ENCODE peak calls at places on chromosome 1, in seven cellular contexts. D, I, H, O, Q, A and S are unnamed samples.

GRCh38 chr1:204630460-204630905 is 55.1 kb downstream of the LRRN2 start:
- DNase-seq in D (peak), I (no peak), H (no peak), O (peak), Q (no peak), A (no peak), S (no peak)

GRCh38 chr1:20187103-20187812 is 940 bp upstream of the PLA2G2C start:
- DNase-seq in D (no peak), I (no peak), H (no peak), O (no peak), Q (no peak), A (no peak), S (no peak)

GRCh38 chr1:243842978-243843490 is 7.0 kb downstream of the AKT3 start:
- DNase-seq in D (no peak), I (no peak), H (no peak), O (no peak), Q (no peak), A (peak), S (peak)

GRCh38 chr1:233080286-233080685 is 129.9 kb downstream of the NTPCR start:
- DNase-seq in D (no peak), I (no peak), H (no peak), O (no peak), Q (no peak), A (no peak), S (no peak)

GRCh38 chr1:170660874-170661645 is 2.9 kb upstream of the PRRX1 start:
- DNase-seq in D (peak), I (no peak), H (no peak), O (no peak), Q (no peak), A (peak), S (no peak)

GRCh38 chr1:56258395-56258794 is 321.0 kb downstream of the PLPP3 start:
- DNase-seq in D (peak), I (no peak), H (no peak), O (no peak), Q (no peak), A (no peak), S (no peak)

GRCh38 chr1:22739648-22740385 is 29.2 kb downstream of the EPHB2 start:
- DNase-seq in D (no peak), I (no peak), H (no peak), O (no peak), Q (peak), A (peak), S (peak)

GRCh38 chr1:168164771-168165170 is 14.0 kb upstream of the TIPRL start:
- DNase-seq in D (no peak), I (no peak), H (no peak), O (no peak), Q (no peak), A (no peak), S (no peak)

GRCh38 chr1:201480231-201481003 is 11.4 kb upstream of the PHLDA3 start:
- DNase-seq in D (peak), I (peak), H (peak), O (peak), Q (no peak), A (peak), S (no peak)

GRCh38 chr1:201481004-201481380 is 12.0 kb upstream of the PHLDA3 start:
- DNase-seq in D (peak), I (no peak), H (no peak), O (no peak), Q (no peak), A (peak), S (no peak)

GRCh38 chr1:201481761-201482493 is 12.9 kb upstream of the PHLDA3 start:
- DNase-seq in D (peak), I (peak), H (peak), O (peak), Q (peak), A (peak), S (no peak)

GRCh38 chr1:201483373-201483949 is 14.5 kb upstream of the PHLDA3 start:
- DNase-seq in D (no peak), I (no peak), H (no peak), O (no peak), Q (no peak), A (no peak), S (no peak)

GRCh38 chr1:201482755-201483154 is 13.8 kb upstream of the PHLDA3 start:
- DNase-seq in D (no peak), I (peak), H (no peak), O (no peak), Q (no peak), A (no peak), S (no peak)
- H3K4me3 ChIP-seq in D (no peak), I (no peak), H (no peak), O (no peak), Q (no peak), A (no peak), S (no peak)

DNA sequence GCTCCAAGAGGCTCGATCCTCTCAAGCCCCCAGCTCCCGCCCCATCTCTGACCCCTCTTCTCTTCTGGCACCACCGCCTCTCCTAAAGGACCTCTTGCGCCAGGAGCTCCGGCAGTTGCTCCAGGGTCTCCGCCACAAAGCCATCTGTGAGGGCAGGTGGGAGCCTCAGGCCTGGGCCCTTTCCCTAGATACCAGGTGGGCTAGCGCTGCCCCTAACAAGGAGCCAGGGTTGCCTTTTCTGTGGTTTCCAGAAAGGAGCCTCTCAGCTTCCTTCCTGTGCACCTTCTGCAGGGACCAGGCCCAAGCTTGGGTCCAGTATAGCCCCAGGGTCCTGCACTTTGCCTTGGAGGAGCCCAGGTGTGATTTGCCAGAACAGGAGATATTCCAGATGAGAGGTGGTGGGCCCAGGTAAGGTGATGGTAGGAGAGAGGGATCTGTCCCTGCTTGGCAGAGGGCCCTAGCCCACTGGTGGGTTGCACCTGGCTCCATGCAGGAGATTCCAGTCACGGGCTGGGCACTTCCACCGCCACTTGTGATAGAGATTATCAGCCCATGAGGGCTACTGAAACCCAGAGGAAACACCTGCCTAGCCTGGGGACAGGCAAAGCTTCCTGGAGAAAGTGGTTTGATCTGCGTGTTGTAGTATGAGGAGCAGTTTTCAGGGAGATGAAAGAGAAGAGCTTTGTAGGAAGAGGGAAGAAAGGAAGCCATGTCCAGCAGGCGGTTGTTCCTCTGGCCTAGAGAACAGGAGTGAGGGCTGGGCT is 1.0 kb downstream of the CCDC24 start:
- DNase-seq in D (no peak), I (no peak), H (no peak), O (no peak), Q (no peak), A (no peak), S (no peak)
- H3K4me3 ChIP-seq in D (peak), I (peak), H (peak), O (no peak), Q (peak), A (peak), S (peak)

DNA sequence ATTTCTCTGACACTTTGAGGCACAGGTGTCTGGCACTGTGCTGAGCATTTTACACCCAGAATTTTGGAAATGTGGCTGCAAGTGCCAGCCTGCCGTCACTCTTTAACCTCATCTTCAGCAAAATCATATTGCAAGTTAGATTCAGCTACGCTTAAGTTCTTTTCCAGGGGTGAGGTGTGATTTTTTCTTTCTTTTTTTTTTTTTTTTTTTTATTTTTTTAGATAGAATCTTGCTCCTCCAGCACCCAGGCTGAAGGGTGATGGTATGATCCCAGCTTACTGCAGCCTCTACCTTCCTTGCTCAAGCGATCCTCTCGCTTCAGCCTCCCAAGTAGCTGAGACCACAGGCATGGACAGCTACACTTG is 2.5 kb upstream of the RCC2 start:
- DNase-seq in D (no peak), I (no peak), H (no peak), O (no peak), Q (no peak), A (no peak), S (no peak)
- H3K4me3 ChIP-seq in D (no peak), I (no peak), H (no peak), O (no peak), Q (no peak), A (no peak), S (no peak)

GRCh38 chr1:53982034-53982761 is 35.8 kb downstream of the LDLRAD1 start:
- DNase-seq in D (peak), I (no peak), H (no peak), O (no peak), Q (no peak), A (peak), S (no peak)

GRCh38 chr1:53981220-53981619 is 35.1 kb downstream of the LRRC42 start:
- DNase-seq in D (no peak), I (no peak), H (no peak), O (no peak), Q (no peak), A (no peak), S (peak)

GRCh38 chr1:53979712-53980450 is 33.7 kb downstream of the LRRC42 start:
- DNase-seq in D (no peak), I (no peak), H (no peak), O (no peak), Q (no peak), A (no peak), S (no peak)

GRCh38 chr1:53984701-53985100 is 33.3 kb downstream of the LDLRAD1 start:
- DNase-seq in D (no peak), I (no peak), H (no peak), O (no peak), Q (no peak), A (no peak), S (no peak)

GRCh38 chr1:53982762-53983101 is 35.3 kb downstream of the LDLRAD1 start:
- DNase-seq in D (no peak), I (no peak), H (no peak), O (no peak), Q (no peak), A (no peak), S (peak)
- H3K4me3 ChIP-seq in D (peak), I (no peak), H (no peak), O (no peak), Q (no peak), A (peak), S (peak)

GRCh38 chr1:30768169-30768829 is 10.7 kb upstream of the LAPTM5 start:
- DNase-seq in D (no peak), I (no peak), H (no peak), O (no peak), Q (no peak), A (no peak), S (no peak)
- H3K4me3 ChIP-seq in D (no peak), I (no peak), H (no peak), O (no peak), Q (no peak), A (no peak), S (no peak)

GRCh38 chr1:156746381-156746715 is 5.1 kb downstream of the HDGF start:
- DNase-seq in D (no peak), I (no peak), H (no peak), O (no peak), Q (no peak), A (no peak), S (no peak)
- H3K4me3 ChIP-seq in D (peak), I (no peak), H (no peak), O (no peak), Q (peak), A (peak), S (peak)

GRCh38 chr1:173393655-173393993 is 83.5 kb upstream of the PRDX6 start:
- DNase-seq in D (no peak), I (no peak), H (no peak), O (no peak), Q (no peak), A (peak), S (no peak)

GRCh38 chr1:173383341-173383740 is 93.8 kb upstream of the PRDX6 start:
- DNase-seq in D (no peak), I (no peak), H (no peak), O (no peak), Q (no peak), A (peak), S (no peak)

GRCh38 chr1:173392895-173393654 is 84.1 kb upstream of the PRDX6 start:
- DNase-seq in D (no peak), I (no peak), H (no peak), O (no peak), Q (no peak), A (peak), S (peak)

GRCh38 chr1:173388352-173388751 is 88.8 kb upstream of the PRDX6 start:
- DNase-seq in D (no peak), I (no peak), H (no peak), O (no peak), Q (no peak), A (no peak), S (no peak)
- H3K4me3 ChIP-seq in D (no peak), I (no peak), H (no peak), O (no peak), Q (no peak), A (no peak), S (no peak)

DNA sequence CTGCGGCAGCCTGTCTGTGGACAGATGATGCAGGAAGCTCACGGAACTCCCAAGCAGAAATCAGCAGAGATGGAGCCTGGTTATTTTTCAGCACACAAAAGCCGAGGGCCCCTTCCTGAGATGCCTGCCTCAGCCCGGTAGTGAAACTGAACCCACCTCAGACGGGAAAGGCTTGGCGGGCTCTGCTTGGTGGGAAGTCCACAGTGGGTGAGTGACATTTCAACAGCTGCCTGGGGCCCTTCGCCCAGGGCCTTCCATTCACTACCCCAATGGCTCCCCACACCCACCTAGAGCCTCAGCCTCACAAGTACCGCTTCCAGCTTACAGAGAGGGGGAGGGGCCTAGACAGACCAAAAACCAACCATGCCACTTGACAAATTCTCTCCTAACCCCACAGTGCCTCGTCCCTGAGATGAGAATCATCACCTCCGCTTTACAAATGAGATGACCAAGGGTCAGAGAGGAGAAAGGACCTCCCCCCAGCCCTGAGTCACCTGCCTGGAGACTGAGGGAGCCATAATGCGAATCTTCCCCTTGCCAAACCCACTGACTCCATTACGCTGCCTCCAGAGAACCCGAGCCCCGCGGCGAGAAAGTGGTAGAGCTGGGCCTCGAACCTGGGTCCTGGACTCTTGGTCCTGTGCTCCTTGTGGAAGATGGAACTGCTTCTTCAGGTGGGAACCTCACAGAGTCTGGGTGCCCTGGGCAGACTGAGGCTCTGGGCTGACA is 3.4 kb upstream of the ECE1 start:
- DNase-seq in D (no peak), I (peak), H (peak), O (no peak), Q (no peak), A (no peak), S (no peak)
- H3K4me3 ChIP-seq in D (no peak), I (peak), H (peak), O (no peak), Q (no peak), A (no peak), S (no peak)